ENCODE peak calls at places on chromosome 17, in five cellular contexts. One of them, this sample, is unnamed.

GRCh38 chr17:49729074-49729473 is 21.3 kb upstream of the SLC35B1 start:
- DNase-seq in effector CD8-positive, alpha-beta T cell: no peak
- DNase-seq in stimulated activated CD8-positive, alpha-beta memory T cell treated with anti-CD3 and anti-CD28 coated beads, Interleukin-2, amount 100 ng/mL, for 48 hours: no peak
- DNase-seq in pulmonary artery endothelial cell: no peak
- DNase-seq in left ventricle myocardium inferior: no peak
- DNase-seq in this sample: no peak

GRCh38 chr17:7523033-7523432 is 25.8 kb upstream of the TNFSF12 start:
- DNase-seq in effector CD8-positive, alpha-beta T cell: peak
- DNase-seq in stimulated activated CD8-positive, alpha-beta memory T cell treated with anti-CD3 and anti-CD28 coated beads, Interleukin-2, amount 100 ng/mL, for 48 hours: peak
- DNase-seq in pulmonary artery endothelial cell: no peak
- DNase-seq in left ventricle myocardium inferior: no peak
- DNase-seq in this sample: peak

GRCh38 chr17:81381632-81382577 is 13.4 kb upstream of the BAHCC1 start:
- DNase-seq in effector CD8-positive, alpha-beta T cell: no peak
- DNase-seq in stimulated activated CD8-positive, alpha-beta memory T cell treated with anti-CD3 and anti-CD28 coated beads, Interleukin-2, amount 100 ng/mL, for 48 hours: no peak
- DNase-seq in pulmonary artery endothelial cell: no peak
- DNase-seq in left ventricle myocardium inferior: no peak
- DNase-seq in this sample: no peak

GRCh38 chr17:37088459-37088858 is 139.7 kb downstream of the AATF start:
- DNase-seq in effector CD8-positive, alpha-beta T cell: no peak
- DNase-seq in stimulated activated CD8-positive, alpha-beta memory T cell treated with anti-CD3 and anti-CD28 coated beads, Interleukin-2, amount 100 ng/mL, for 48 hours: no peak
- DNase-seq in pulmonary artery endothelial cell: no peak
- DNase-seq in left ventricle myocardium inferior: no peak
- DNase-seq in this sample: no peak

GRCh38 chr17:74712756-74713155 is at the start of gene CD300LF:
- DNase-seq in effector CD8-positive, alpha-beta T cell: no peak
- DNase-seq in stimulated activated CD8-positive, alpha-beta memory T cell treated with anti-CD3 and anti-CD28 coated beads, Interleukin-2, amount 100 ng/mL, for 48 hours: no peak
- DNase-seq in pulmonary artery endothelial cell: no peak
- DNase-seq in left ventricle myocardium inferior: peak
- DNase-seq in this sample: no peak

GRCh38 chr17:61967729-61968128 is 39.9 kb upstream of the INTS2 start:
- DNase-seq in effector CD8-positive, alpha-beta T cell: no peak
- DNase-seq in stimulated activated CD8-positive, alpha-beta memory T cell treated with anti-CD3 and anti-CD28 coated beads, Interleukin-2, amount 100 ng/mL, for 48 hours: no peak
- DNase-seq in pulmonary artery endothelial cell: no peak
- DNase-seq in left ventricle myocardium inferior: no peak
- DNase-seq in this sample: no peak

GRCh38 chr17:81693491-81694360 is 9.4 kb upstream of the MRPL12 start:
- DNase-seq in effector CD8-positive, alpha-beta T cell: no peak
- DNase-seq in stimulated activated CD8-positive, alpha-beta memory T cell treated with anti-CD3 and anti-CD28 coated beads, Interleukin-2, amount 100 ng/mL, for 48 hours: no peak
- DNase-seq in pulmonary artery endothelial cell: no peak
- DNase-seq in left ventricle myocardium inferior: no peak
- DNase-seq in this sample: no peak

GRCh38 chr17:7133424-7133823 is 18.8 kb upstream of the ASGR2 start:
- DNase-seq in effector CD8-positive, alpha-beta T cell: peak
- DNase-seq in stimulated activated CD8-positive, alpha-beta memory T cell treated with anti-CD3 and anti-CD28 coated beads, Interleukin-2, amount 100 ng/mL, for 48 hours: peak
- DNase-seq in pulmonary artery endothelial cell: no peak
- DNase-seq in left ventricle myocardium inferior: peak
- DNase-seq in this sample: peak

GRCh38 chr17:59756236-59756818 is 48.9 kb downstream of the VMP1 start:
- DNase-seq in effector CD8-positive, alpha-beta T cell: no peak
- DNase-seq in stimulated activated CD8-positive, alpha-beta memory T cell treated with anti-CD3 and anti-CD28 coated beads, Interleukin-2, amount 100 ng/mL, for 48 hours: no peak
- DNase-seq in pulmonary artery endothelial cell: peak
- DNase-seq in left ventricle myocardium inferior: no peak
- DNase-seq in this sample: no peak

GRCh38 chr17:38702900-38703741 is 2.0 kb upstream of the MLLT6 start:
- DNase-seq in effector CD8-positive, alpha-beta T cell: no peak
- DNase-seq in stimulated activated CD8-positive, alpha-beta memory T cell treated with anti-CD3 and anti-CD28 coated beads, Interleukin-2, amount 100 ng/mL, for 48 hours: no peak
- DNase-seq in pulmonary artery endothelial cell: no peak
- DNase-seq in left ventricle myocardium inferior: no peak
- DNase-seq in this sample: no peak

GRCh38 chr17:59776577-59776976 is 69.1 kb downstream of the VMP1 start:
- DNase-seq in effector CD8-positive, alpha-beta T cell: no peak
- DNase-seq in stimulated activated CD8-positive, alpha-beta memory T cell treated with anti-CD3 and anti-CD28 coated beads, Interleukin-2, amount 100 ng/mL, for 48 hours: no peak
- DNase-seq in pulmonary artery endothelial cell: no peak
- DNase-seq in left ventricle myocardium inferior: no peak
- DNase-seq in this sample: no peak

GRCh38 chr17:49365667-49366066 is 3.6 kb upstream of the ZNF652 start:
- DNase-seq in effector CD8-positive, alpha-beta T cell: no peak
- DNase-seq in stimulated activated CD8-positive, alpha-beta memory T cell treated with anti-CD3 and anti-CD28 coated beads, Interleukin-2, amount 100 ng/mL, for 48 hours: no peak
- DNase-seq in pulmonary artery endothelial cell: no peak
- DNase-seq in left ventricle myocardium inferior: no peak
- DNase-seq in this sample: peak

GRCh38 chr17:32525116-32525515 is 38.3 kb downstream of the CDK5R1 start:
- DNase-seq in effector CD8-positive, alpha-beta T cell: no peak
- DNase-seq in stimulated activated CD8-positive, alpha-beta memory T cell treated with anti-CD3 and anti-CD28 coated beads, Interleukin-2, amount 100 ng/mL, for 48 hours: no peak
- DNase-seq in pulmonary artery endothelial cell: no peak
- DNase-seq in left ventricle myocardium inferior: no peak
- DNase-seq in this sample: no peak

GRCh38 chr17:48547839-48548686 is 3.2 kb upstream of the HOXB2 start:
- DNase-seq in effector CD8-positive, alpha-beta T cell: no peak
- DNase-seq in stimulated activated CD8-positive, alpha-beta memory T cell treated with anti-CD3 and anti-CD28 coated beads, Interleukin-2, amount 100 ng/mL, for 48 hours: no peak
- DNase-seq in pulmonary artery endothelial cell: no peak
- DNase-seq in left ventricle myocardium inferior: no peak
- DNase-seq in this sample: no peak

GRCh38 chr17:59733697-59734096 is 26.2 kb downstream of the VMP1 start:
- DNase-seq in effector CD8-positive, alpha-beta T cell: no peak
- DNase-seq in stimulated activated CD8-positive, alpha-beta memory T cell treated with anti-CD3 and anti-CD28 coated beads, Interleukin-2, amount 100 ng/mL, for 48 hours: no peak
- DNase-seq in pulmonary artery endothelial cell: no peak
- DNase-seq in left ventricle myocardium inferior: no peak
- DNase-seq in this sample: no peak

GRCh38 chr17:37546242-37546641 is 56.6 kb downstream of the DUSP14 start:
- DNase-seq in effector CD8-positive, alpha-beta T cell: no peak
- DNase-seq in stimulated activated CD8-positive, alpha-beta memory T cell treated with anti-CD3 and anti-CD28 coated beads, Interleukin-2, amount 100 ng/mL, for 48 hours: no peak
- DNase-seq in pulmonary artery endothelial cell: no peak
- DNase-seq in left ventricle myocardium inferior: no peak
- DNase-seq in this sample: no peak

GRCh38 chr17:37218849-37219248 is 156.9 kb upstream of the C17orf78 start:
- DNase-seq in effector CD8-positive, alpha-beta T cell: no peak
- DNase-seq in stimulated activated CD8-positive, alpha-beta memory T cell treated with anti-CD3 and anti-CD28 coated beads, Interleukin-2, amount 100 ng/mL, for 48 hours: no peak
- DNase-seq in pulmonary artery endothelial cell: no peak
- DNase-seq in left ventricle myocardium inferior: no peak
- DNase-seq in this sample: no peak

GRCh38 chr17:42118545-42118944 is 2.6 kb downstream of the KAT2A start:
- DNase-seq in effector CD8-positive, alpha-beta T cell: no peak
- DNase-seq in stimulated activated CD8-positive, alpha-beta memory T cell treated with anti-CD3 and anti-CD28 coated beads, Interleukin-2, amount 100 ng/mL, for 48 hours: no peak
- DNase-seq in pulmonary artery endothelial cell: no peak
- DNase-seq in left ventricle myocardium inferior: no peak
- DNase-seq in this sample: no peak

GRCh38 chr17:80036715-80037477 is 454 bp downstream of the CCDC40 start:
- DNase-seq in effector CD8-positive, alpha-beta T cell: peak
- DNase-seq in stimulated activated CD8-positive, alpha-beta memory T cell treated with anti-CD3 and anti-CD28 coated beads, Interleukin-2, amount 100 ng/mL, for 48 hours: no peak
- DNase-seq in pulmonary artery endothelial cell: no peak
- DNase-seq in left ventricle myocardium inferior: no peak
- DNase-seq in this sample: peak

GRCh38 chr17:5364156-5364555 is 55.3 kb downstream of the NUP88 start:
- DNase-seq in effector CD8-positive, alpha-beta T cell: no peak
- DNase-seq in stimulated activated CD8-positive, alpha-beta memory T cell treated with anti-CD3 and anti-CD28 coated beads, Interleukin-2, amount 100 ng/mL, for 48 hours: no peak
- DNase-seq in pulmonary artery endothelial cell: no peak
- DNase-seq in left ventricle myocardium inferior: no peak
- DNase-seq in this sample: no peak

GRCh38 chr17:34628883-34629282 is 49.5 kb downstream of the TMEM132E start:
- DNase-seq in effector CD8-positive, alpha-beta T cell: no peak
- DNase-seq in stimulated activated CD8-positive, alpha-beta memory T cell treated with anti-CD3 and anti-CD28 coated beads, Interleukin-2, amount 100 ng/mL, for 48 hours: no peak
- DNase-seq in pulmonary artery endothelial cell: no peak
- DNase-seq in left ventricle myocardium inferior: no peak
- DNase-seq in this sample: no peak

This sample was measured in stimulated activated effector memory CD8-positive, alpha-beta T cell treated with anti-CD3 and anti-CD28 coated beads, Interleukin-12 subunit alpha, Interleukin-12 subunit beta, amount 100 ng/mL, for 72 hours.